ENCODE peak calls at places on chromosome 9, in seven cellular contexts. T is stomach, I is uterus, Z is right lobe of liver, S is IMR-90, A is breast epithelium, F is tibial nerve. K is an unnamed sample.
A peak's percentile ranks its signal among the peaks of the same experiment; 100 is the strongest.

GRCh38 chr9:4934976-4935672 is 49.9 kb upstream of the JAK2 start:
- DNase-seq in F (no peak), A (no peak), T (no peak), S (no peak), Z (no peak), I (no peak), K (no peak)

GRCh38 chr9:534886-535285 is 306.6 kb upstream of the DMRT1 start:
- DNase-seq in Z (no peak), A (peak; percentile 81), S (no peak), I (no peak), F (no peak), T (peak; percentile 57), K (no peak)

GRCh38 chr9:92954078-92954861 is 6.9 kb downstream of the FGD3 start:
- DNase-seq in T (peak; percentile 71), Z (no peak), I (no peak), F (no peak), S (no peak), A (peak; percentile 54), K (no peak)

GRCh38 chr9:134895849-134896833 is 15.5 kb downstream of the FCN2 start:
- DNase-seq in S (peak; percentile 75), F (peak; percentile 64), T (peak; percentile 24), Z (peak; percentile 67), I (peak; percentile 78), A (peak; percentile 47), K (peak; percentile 93)

GRCh38 chr9:38074441-38074943 is 5.5 kb upstream of the SHB start:
- DNase-seq in S (peak; percentile 61), I (no peak), F (no peak), T (no peak), A (no peak), Z (no peak), K (no peak)

GRCh38 chr9:135241381-135242380 is 154.2 kb downstream of the OLFM1 start:
- DNase-seq in A (no peak), T (no peak), I (no peak), Z (no peak), S (no peak), F (no peak), K (no peak)

GRCh38 chr9:136939996-136940525 is 4.5 kb downstream of the FBXW5 start:
- DNase-seq in A (no peak), Z (peak; percentile 88), T (no peak), F (no peak), S (no peak), I (no peak), K (no peak)

GRCh38 chr9:127140842-127141675 is 18.6 kb upstream of the ANGPTL2 start:
- DNase-seq in Z (no peak), I (no peak), F (no peak), A (peak; percentile 45), S (no peak), T (peak; percentile 10), K (peak; percentile 74)

GRCh38 chr9:130950039-130950311 is 10.9 kb upstream of the FIBCD1 start:
- DNase-seq in A (no peak), F (no peak), Z (no peak), S (no peak), I (no peak), T (no peak), K (no peak)

GRCh38 chr9:123996731-123997421 is 14.7 kb upstream of the LHX2 start:
- DNase-seq in S (no peak), A (no peak), T (peak; percentile 36), F (no peak), I (no peak), Z (no peak), K (no peak)

GRCh38 chr9:110810251-110810976 is 141.8 kb downstream of the MUSK start:
- DNase-seq in A (no peak), F (no peak), I (no peak), Z (no peak), T (no peak), S (no peak), K (no peak)

GRCh38 chr9:8332871-8333270 is 533.3 kb upstream of the DMAC1 start:
- DNase-seq in Z (no peak), I (no peak), A (no peak), T (no peak), S (no peak), F (no peak), K (no peak)

GRCh38 chr9:35193762-35194161 is 32.0 kb downstream of the UNC13B start:
- DNase-seq in A (no peak), I (no peak), F (no peak), Z (no peak), T (no peak), S (peak; percentile 2), K (no peak)

GRCh38 chr9:120368799-120369198 is 211.2 kb downstream of the CDK5RAP2 start:
- DNase-seq in S (no peak), Z (no peak), A (no peak), F (no peak), T (no peak), I (no peak), K (no peak)

DNA sequence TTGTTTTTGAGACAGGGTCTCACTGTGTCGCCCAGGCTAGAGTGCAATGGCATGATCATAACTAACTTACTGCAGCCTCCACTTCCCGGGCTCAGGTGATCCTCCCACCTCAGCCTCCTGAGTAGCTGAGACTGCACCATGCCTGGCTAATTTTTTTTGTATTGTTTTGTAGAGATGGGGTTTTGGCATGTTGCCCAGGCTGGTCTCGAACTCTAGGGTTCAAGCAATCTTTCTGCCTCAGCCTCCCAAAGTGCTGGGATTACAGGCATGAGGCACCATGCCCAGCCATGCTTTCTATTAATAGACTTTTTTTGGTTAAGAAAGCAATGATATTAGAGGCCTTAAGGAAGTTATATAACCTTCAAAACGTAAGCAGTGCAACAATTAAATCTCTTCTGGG is 23.3 kb downstream of the CLTA start:
- DNase-seq in A (no peak), S (no peak), F (no peak), I (no peak), Z (no peak), T (no peak), K (no peak)
- H3K4me1 ChIP-seq in A (no peaks in the 10 kb centered on the region), S (peaks cover 10% of the 10 kb centered on the region), F (no peaks in the 10 kb centered on the region), I (no peaks in the 10 kb centered on the region), Z (no peaks in the 10 kb centered on the region), T (no peaks in the 10 kb centered on the region), K (peaks cover 74% of the 10 kb centered on the region)

GRCh38 chr9:132319421-132320110 is 35.2 kb downstream of the SETX start:
- DNase-seq in F (no peak), T (no peak), I (no peak), S (no peak), A (no peak), Z (no peak), K (no peak)
- TF ChIP-seq POLR2A in F (no peak), T (no peak), I (no peak), S (no peak), A (no peak), Z (no peak), K (no peak)

DNA sequence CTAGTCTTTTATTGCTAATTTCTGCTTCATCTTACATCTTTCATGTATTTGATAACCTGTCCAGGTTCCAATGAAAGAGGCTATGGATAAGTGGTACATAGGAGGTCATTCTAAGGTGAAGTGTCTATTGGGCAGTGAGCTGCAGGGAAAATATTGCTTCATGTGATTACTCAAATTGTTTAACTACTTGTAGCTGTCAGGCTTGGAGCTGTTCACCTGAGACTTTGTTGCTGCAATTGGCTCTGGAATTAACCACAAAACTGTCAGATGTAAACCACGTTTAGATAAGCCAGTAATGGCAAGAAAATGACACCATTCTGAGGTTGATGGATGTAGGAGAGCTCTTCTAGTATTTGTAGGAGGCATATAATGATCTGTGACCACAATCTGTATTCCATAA is 26.0 kb downstream of the ADAMTSL1 start:
- DNase-seq in Z (no peak), T (no peak), A (no peak), I (no peak), F (no peak), S (no peak), K (no peak)
- H3K4me1 ChIP-seq in Z (no peaks in the 10 kb centered on the region), T (no peaks in the 10 kb centered on the region), A (no peaks in the 10 kb centered on the region), I (peaks cover 4% of the 10 kb centered on the region), F (no peaks in the 10 kb centered on the region), S (peaks cover 2% of the 10 kb centered on the region), K (peaks cover 37% of the 10 kb centered on the region)

GRCh38 chr9:87152206-87152605 is 204.9 kb upstream of the GAS1 start:
- DNase-seq in F (no peak), T (no peak), S (no peak), I (no peak), Z (no peak), A (no peak), K (no peak)

GRCh38 chr9:87149794-87150193 is 202.5 kb upstream of the GAS1 start:
- DNase-seq in S (peak; percentile 25), I (no peak), A (no peak), Z (no peak), T (no peak), F (no peak), K (no peak)

GRCh38 chr9:87147803-87148202 is 200.5 kb upstream of the GAS1 start:
- DNase-seq in A (no peak), I (no peak), T (no peak), F (no peak), Z (no peak), S (no peak), K (no peak)

GRCh38 chr9:87148391-87149237 is 201.3 kb upstream of the GAS1 start:
- DNase-seq in A (peak; percentile 56), I (peak; percentile 86), T (peak; percentile 74), Z (peak; percentile 76), S (peak; percentile 75), F (peak; percentile 74), K (peak; percentile 96)
- TF ChIP-seq POLR2A in A (no peak), I (no peak), T (no peak), Z (no peak), S (peak; percentile 25), F (no peak), K (no peak)

DNA sequence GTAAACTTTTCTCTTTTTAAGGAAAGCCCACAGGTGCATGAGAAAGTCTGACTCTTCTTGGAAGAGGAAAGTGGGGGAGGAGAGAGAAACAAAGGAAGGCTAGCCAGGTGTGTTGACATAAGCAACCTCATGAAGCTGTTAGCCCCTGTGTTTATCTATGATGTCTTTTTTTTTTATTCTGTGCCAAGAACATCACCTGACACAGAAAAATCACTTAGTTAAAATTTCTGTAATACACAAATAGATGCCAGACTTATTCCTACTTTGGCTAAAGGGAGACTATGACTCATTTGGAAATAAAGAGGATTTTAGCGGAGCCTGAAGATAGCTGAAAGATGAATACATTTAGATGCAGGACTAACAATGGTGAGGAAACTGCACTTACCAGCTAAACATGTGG is 58.3 kb downstream of the BAAT start:
- DNase-seq in F (no peak), Z (no peak), S (no peak), A (no peak), I (no peak), T (no peak), K (no peak)
- H3K4me1 ChIP-seq in F (no peaks in the 10 kb centered on the region), Z (no peaks in the 10 kb centered on the region), S (no peaks in the 10 kb centered on the region), A (no peaks in the 10 kb centered on the region), I (no peaks in the 10 kb centered on the region), T (no peaks in the 10 kb centered on the region), K (no peaks in the 10 kb centered on the region)